ENCODE peak calls at places on chromosomes 1 and 21, in ten cellular contexts. Z is NCI-H1436 treated with DMSO at 0.1 percent for 48 hours; D is HT1080; F is endothelial cell of umbilical vein; O is hypothalamus; S is NCI-H460; I is activated naive CD8-positive, alpha-beta T cell treated with anti-CD3 and anti-CD28 coated beads, Interleukin-2, amount 50 U/mL, for 16 hours; N is activated naive CD4-positive, alpha-beta T cell treated with anti-CD3 and anti-CD28 coated beads, Interleukin-2, amount 50 U/mL, for 72 hours; C is SIG-M5; E is activated CD8-positive, alpha-beta memory T cell treated with anti-CD3 and anti-CD28 coated beads for 24 hours. A is an unnamed sample.

GRCh38 chr1:220700591-220701179 is 10.5 kb downstream of the C1orf115 start:
- DNase-seq in Z (no peak), D (no peak), F (peak), O (no peak), S (no peak), I (no peak), N (no peak), C (no peak), E (no peak), A (no peak)

GRCh38 chr1:209190591-209191241 is 392.8 kb upstream of the CAMK1G start:
- DNase-seq in Z (no peak), D (peak), F (peak), O (no peak), S (peak), I (no peak), N (no peak), C (no peak), E (no peak), A (peak)

GRCh38 chr1:162951553-162952315 is 90.8 kb upstream of the CCDC190 start:
- DNase-seq in Z (no peak), D (peak), F (peak), O (no peak), S (no peak), I (no peak), N (no peak), C (no peak), E (no peak), A (peak)

GRCh38 chr21:40845621-40846020 is 1.3 kb downstream of the DSCAM start:
- DNase-seq in Z (no peak), D (peak), F (no peak), O (no peak), S (no peak), I (no peak), N (no peak), C (no peak), E (no peak), A (no peak)

GRCh38 chr1:228279011-228279721 is 71.3 kb downstream of the OBSCN start:
- DNase-seq in Z (no peak), D (no peak), F (no peak), O (no peak), S (no peak), I (no peak), N (peak), C (no peak), E (peak), A (no peak)

GRCh38 chr1:165129568-165130164 is 226.8 kb downstream of the LMX1A start:
- DNase-seq in Z (no peak), D (peak), F (peak), O (peak), S (peak), I (no peak), N (no peak), C (no peak), E (no peak), A (peak)

GRCh38 chr1:26280333-26281042 is 602 bp downstream of the SH3BGRL3 start:
- DNase-seq in Z (no peak), D (peak), F (peak), O (no peak), S (no peak), I (no peak), N (no peak), C (no peak), E (peak), A (peak)

GRCh38 chr1:171226757-171227370 is 21.4 kb upstream of the FMO1 start:
- DNase-seq in Z (peak), D (peak), F (peak), O (no peak), S (peak), I (no peak), N (no peak), C (peak), E (no peak), A (peak)

GRCh38 chr1:46396429-46397398 is 2.6 kb downstream of the FAAH start:
- DNase-seq in Z (peak), D (no peak), F (no peak), O (no peak), S (no peak), I (no peak), N (no peak), C (no peak), E (no peak), A (no peak)

GRCh38 chr21:43719748-43720538 is 1.0 kb downstream of the PDXK start:
- DNase-seq in Z (no peak), D (no peak), F (no peak), O (no peak), S (no peak), I (no peak), N (no peak), C (no peak), E (peak), A (no peak)

GRCh38 chr1:214475746-214476145 is 75.7 kb downstream of the PTPN14 start:
- DNase-seq in Z (no peak), D (no peak), F (no peak), O (no peak), S (no peak), I (no peak), N (no peak), C (no peak), E (no peak), A (no peak)

GRCh38 chr21:31409849-31410762 is 66.0 kb upstream of the TIAM1 start:
- DNase-seq in Z (no peak), D (no peak), F (no peak), O (no peak), S (no peak), I (no peak), N (no peak), C (no peak), E (peak), A (no peak)

GRCh38 chr1:58060548-58061170 is 485.9 kb downstream of the OMA1 start:
- DNase-seq in Z (no peak), D (no peak), F (no peak), O (no peak), S (no peak), I (no peak), N (no peak), C (no peak), E (no peak), A (no peak)

GRCh38 chr1:169060010-169060722 is 46.3 kb upstream of the ATP1B1 start:
- DNase-seq in Z (no peak), D (peak), F (no peak), O (no peak), S (peak), I (no peak), N (no peak), C (no peak), E (no peak), A (no peak)

GRCh38 chr1:42676534-42677087 is 5.6 kb upstream of the YBX1 start:
- DNase-seq in Z (no peak), D (no peak), F (no peak), O (no peak), S (no peak), I (no peak), N (no peak), C (no peak), E (no peak), A (no peak)

GRCh38 chr1:243930822-243931671 is 81.0 kb upstream of the AKT3 start:
- DNase-seq in Z (no peak), D (no peak), F (no peak), O (no peak), S (no peak), I (no peak), N (no peak), C (no peak), E (no peak), A (no peak)

GRCh38 chr1:178612261-178612660 is 99.4 kb downstream of the TEX35 start:
- DNase-seq in Z (no peak), D (peak), F (peak), O (no peak), S (no peak), I (no peak), N (no peak), C (no peak), E (no peak), A (no peak)